ENCODE peak calls at places on chromosomes 6 and 20, in nine cellular contexts. One of them, this sample, is unnamed.

GRCh38 chr6:10582774-10583508 is 61.8 kb downstream of the GCNT2 start:
- DNase-seq in adipocyte: no peak
- DNase-seq in frontal cortex: no peak
- DNase-seq in activated naive CD8-positive, alpha-beta T cell treated with anti-CD3 and anti-CD28 coated beads, Interleukin-2, amount 50 U/mL, for 24 hours: no peak
- DNase-seq in dorsolateral prefrontal cortex: no peak
- DNase-seq in KBM-7: peak; percentile 33
- DNase-seq in endodermal cell: peak; percentile 84
- DNase-seq in M059J: peak; percentile 10
- DNase-seq in RWPE1: peak; percentile 34
- DNase-seq in this sample: no peak

GRCh38 chr6:89008763-89009374 is 45.5 kb upstream of the RNGTT start:
- DNase-seq in adipocyte: no peak
- DNase-seq in frontal cortex: no peak
- DNase-seq in activated naive CD8-positive, alpha-beta T cell treated with anti-CD3 and anti-CD28 coated beads, Interleukin-2, amount 50 U/mL, for 24 hours: no peak
- DNase-seq in dorsolateral prefrontal cortex: no peak
- DNase-seq in KBM-7: no peak
- DNase-seq in endodermal cell: no peak
- DNase-seq in M059J: no peak
- DNase-seq in RWPE1: no peak
- DNase-seq in this sample: no peak

GRCh38 chr6:91509711-91510110 is 922.8 kb upstream of the MAP3K7 start:
- DNase-seq in adipocyte: no peak
- DNase-seq in frontal cortex: no peak
- DNase-seq in activated naive CD8-positive, alpha-beta T cell treated with anti-CD3 and anti-CD28 coated beads, Interleukin-2, amount 50 U/mL, for 24 hours: no peak
- DNase-seq in dorsolateral prefrontal cortex: no peak
- DNase-seq in KBM-7: no peak
- DNase-seq in endodermal cell: no peak
- DNase-seq in M059J: no peak
- DNase-seq in RWPE1: no peak
- DNase-seq in this sample: no peak

GRCh38 chr6:165231581-165232276 is 77.7 kb downstream of the C6orf118 start:
- DNase-seq in adipocyte: no peak
- DNase-seq in frontal cortex: peak; percentile 1
- DNase-seq in activated naive CD8-positive, alpha-beta T cell treated with anti-CD3 and anti-CD28 coated beads, Interleukin-2, amount 50 U/mL, for 24 hours: no peak
- DNase-seq in dorsolateral prefrontal cortex: peak; percentile 39
- DNase-seq in KBM-7: peak; percentile 17
- DNase-seq in endodermal cell: peak; percentile 61
- DNase-seq in M059J: peak; percentile 51
- DNase-seq in RWPE1: peak; percentile 29
- DNase-seq in this sample: no peak

GRCh38 chr6:130167655-130168054 is 55.1 kb downstream of the SAMD3 start:
- DNase-seq in adipocyte: peak; percentile 71
- DNase-seq in frontal cortex: no peak
- DNase-seq in activated naive CD8-positive, alpha-beta T cell treated with anti-CD3 and anti-CD28 coated beads, Interleukin-2, amount 50 U/mL, for 24 hours: no peak
- DNase-seq in dorsolateral prefrontal cortex: no peak
- DNase-seq in KBM-7: no peak
- DNase-seq in endodermal cell: no peak
- DNase-seq in M059J: no peak
- DNase-seq in RWPE1: peak; percentile 67
- DNase-seq in this sample: no peak

GRCh38 chr20:22348010-22348409 is 236.4 kb downstream of the FOXA2 start:
- DNase-seq in adipocyte: no peak
- DNase-seq in frontal cortex: no peak
- DNase-seq in activated naive CD8-positive, alpha-beta T cell treated with anti-CD3 and anti-CD28 coated beads, Interleukin-2, amount 50 U/mL, for 24 hours: no peak
- DNase-seq in dorsolateral prefrontal cortex: no peak
- DNase-seq in KBM-7: no peak
- DNase-seq in endodermal cell: no peak
- DNase-seq in M059J: no peak
- DNase-seq in RWPE1: no peak
- DNase-seq in this sample: no peak

GRCh38 chr6:132410840-132411239 is 9.6 kb upstream of the MOXD1 start:
- DNase-seq in adipocyte: no peak
- DNase-seq in frontal cortex: no peak
- DNase-seq in activated naive CD8-positive, alpha-beta T cell treated with anti-CD3 and anti-CD28 coated beads, Interleukin-2, amount 50 U/mL, for 24 hours: no peak
- DNase-seq in dorsolateral prefrontal cortex: no peak
- DNase-seq in KBM-7: peak; percentile 28
- DNase-seq in endodermal cell: no peak
- DNase-seq in M059J: no peak
- DNase-seq in RWPE1: no peak
- DNase-seq in this sample: peak; percentile 32

GRCh38 chr20:62704341-62704948 is 4.2 kb upstream of the NTSR1 start:
- DNase-seq in adipocyte: peak; percentile 96
- DNase-seq in frontal cortex: no peak
- DNase-seq in activated naive CD8-positive, alpha-beta T cell treated with anti-CD3 and anti-CD28 coated beads, Interleukin-2, amount 50 U/mL, for 24 hours: no peak
- DNase-seq in dorsolateral prefrontal cortex: peak; percentile 62
- DNase-seq in KBM-7: peak; percentile 51
- DNase-seq in endodermal cell: no peak
- DNase-seq in M059J: peak; percentile 97
- DNase-seq in RWPE1: peak; percentile 99
- DNase-seq in this sample: no peak